ENCODE peak calls at places on chromosome 1, in seven cellular contexts. W is cardiac muscle cell; F is tibial artery; L is activated naive CD8-positive, alpha-beta T cell treated with anti-CD3 and anti-CD28 coated beads, Interleukin-2, amount 50 U/mL, for 24 hours; J is transverse colon; M is left cardiac atrium; N is GM20000. H is an unnamed sample.

GRCh38 chr1:8214501-8215173 is 103.3 kb upstream of the SLC45A1 start:
- DNase-seq in W (no peak), F (no peak), L (no peak), J (no peak), M (no peak), N (no peak), H (no peak)

GRCh38 chr1:241605146-241605805 is 34.9 kb downstream of the CHML start:
- DNase-seq in W (peak), F (no peak), L (no peak), J (no peak), M (no peak), N (no peak), H (peak)

GRCh38 chr1:216528816-216529215 is 105.6 kb upstream of the USH2A start:
- DNase-seq in W (no peak), F (no peak), L (no peak), J (no peak), M (no peak), N (peak), H (no peak)

GRCh38 chr1:247496581-247497285 is 38.8 kb upstream of the OR2B11 start:
- DNase-seq in W (no peak), F (no peak), L (no peak), J (no peak), M (no peak), N (no peak), H (no peak)

GRCh38 chr1:20634065-20634593 is 871 bp downstream of the PINK1 start:
- DNase-seq in W (no peak), F (no peak), L (no peak), J (no peak), M (no peak), N (no peak), H (no peak)

GRCh38 chr1:24289937-24290595 is 29.1 kb upstream of the GRHL3 start:
- DNase-seq in W (no peak), F (peak), L (no peak), J (peak), M (peak), N (no peak), H (peak)

GRCh38 chr1:6392880-6393399 is 627 bp downstream of the ACOT7 start:
- DNase-seq in W (peak), F (no peak), L (no peak), J (no peak), M (no peak), N (no peak), H (no peak)

GRCh38 chr1:8021676-8022266 is 4.3 kb downstream of the ERRFI1 start:
- DNase-seq in W (no peak), F (no peak), L (no peak), J (no peak), M (no peak), N (no peak), H (no peak)

GRCh38 chr1:211986628-211987254 is 48.6 kb downstream of the INTS7 start:
- DNase-seq in W (no peak), F (no peak), L (no peak), J (no peak), M (no peak), N (no peak), H (no peak)

GRCh38 chr1:8356256-8357209 is 38.6 kb downstream of the SLC45A1 start:
- DNase-seq in W (no peak), F (no peak), L (no peak), J (no peak), M (no peak), N (no peak), H (no peak)

GRCh38 chr1:25117233-25117823 is 115.0 kb downstream of the SYF2 start:
- DNase-seq in W (no peak), F (no peak), L (peak), J (peak), M (no peak), N (no peak), H (peak)

GRCh38 chr1:80054129-80054528 is 1047.6 kb upstream of the ADGRL4 start:
- DNase-seq in W (peak), F (no peak), L (no peak), J (no peak), M (no peak), N (no peak), H (no peak)

GRCh38 chr1:88892146-88892877 is 945 bp upstream of the GTF2B start:
- DNase-seq in W (no peak), F (no peak), L (no peak), J (no peak), M (no peak), N (no peak), H (no peak)

GRCh38 chr1:17244826-17245740 is 3.8 kb upstream of the PADI3 start:
- DNase-seq in W (no peak), F (no peak), L (no peak), J (no peak), M (no peak), N (no peak), H (no peak)

GRCh38 chr1:162855461-162856150 is 5.4 kb downstream of the CCDC190 start:
- DNase-seq in W (no peak), F (no peak), L (no peak), J (no peak), M (no peak), N (no peak), H (no peak)

GRCh38 chr1:246961939-246962373 is 30.2 kb upstream of the AHCTF1 start:
- DNase-seq in W (no peak), F (peak), L (no peak), J (peak), M (peak), N (peak), H (no peak)

GRCh38 chr1:185244015-185244747 is 72.9 kb downstream of the IVNS1ABP start:
- DNase-seq in W (no peak), F (no peak), L (peak), J (no peak), M (no peak), N (no peak), H (no peak)

GRCh38 chr1:229142496-229142895 is 128.4 kb upstream of the RAB4A start:
- DNase-seq in W (no peak), F (no peak), L (no peak), J (no peak), M (no peak), N (no peak), H (no peak)

GRCh38 chr1:205451759-205452164 is 4.1 kb downstream of the BLACAT1 start:
- DNase-seq in W (no peak), F (no peak), L (no peak), J (no peak), M (no peak), N (no peak), H (no peak)

GRCh38 chr1:187689137-187689536 is 860.4 kb downstream of the PLA2G4A start:
- DNase-seq in W (no peak), F (no peak), L (no peak), J (no peak), M (no peak), N (no peak), H (no peak)

GRCh38 chr1:245788269-245788668 is 633.5 kb downstream of the KIF26B start:
- DNase-seq in W (no peak), F (no peak), L (no peak), J (no peak), M (no peak), N (no peak), H (no peak)

H was measured in HAP-1.